ENCODE peak calls at places on chromosome 13, in nine cellular contexts. Y is heart right ventricle; B is cardiac muscle cell; X is CD8-positive, alpha-beta T cell; R is upper lobe of right lung; F is breast epithelium; V is osteoblast; Z is ovary; H is Peyer's patch. K is an unnamed sample. For H3K4me1, the result is how much of the 10 kb centered on the place peaks cover.

GRCh38 chr13:61727714-61728275 is 312.1 kb upstream of the PCDH20 start:
- DNase-seq in Z (no peak), B (peak), F (no peak), H (no peak), V (no peak), X (no peak), Y (no peak), R (no peak), K (no peak)

GRCh38 chr13:111658150-111659100 is 338.0 kb downstream of the TEX29 start:
- DNase-seq in B (no peak), R (no peak), X (no peak), H (no peak), Z (no peak), V (no peak), Y (no peak), F (no peak), K (peak)

GRCh38 chr13:42047561-42048322 is 706 bp upstream of the DGKH start:
- DNase-seq in X (peak), R (peak), B (peak), F (peak), Y (peak), Z (peak), H (peak), V (peak), K (peak)

GRCh38 chr13:24264976-24265375 is 44.4 kb upstream of the C1QTNF9 start:
- DNase-seq in Y (no peak), B (no peak), R (peak), H (peak), F (no peak), V (no peak), X (peak), Z (no peak), K (peak)

GRCh38 chr13:44815507-44816074 is 173.7 kb downstream of the NUFIP1 start:
- DNase-seq in Y (no peak), B (peak), R (no peak), V (peak), Z (peak), H (no peak), F (peak), X (no peak), K (no peak)

GRCh38 chr13:68257111-68257842 is 1027.1 kb upstream of the PCDH9 start:
- DNase-seq in X (no peak), R (no peak), Y (no peak), B (no peak), Z (no peak), H (no peak), F (no peak), V (no peak), K (no peak)

GRCh38 chr13:44399045-44399444 is 25.4 kb downstream of the SERP2 start:
- DNase-seq in F (no peak), Y (no peak), B (no peak), H (no peak), V (no peak), X (no peak), Z (no peak), R (no peak), K (no peak)

GRCh38 chr13:57624565-57625435 is 6.7 kb upstream of the PCDH17 start:
- DNase-seq in Z (no peak), F (no peak), Y (peak), B (peak), V (peak), R (no peak), H (peak), X (no peak), K (no peak)

GRCh38 chr13:75454497-75454896 is 27.5 kb downstream of the TBC1D4 start:
- DNase-seq in X (no peak), R (no peak), H (no peak), Z (no peak), V (no peak), Y (no peak), B (no peak), F (no peak), K (no peak)

GRCh38 chr13:44359983-44360375 is 13.6 kb upstream of the SERP2 start:
- DNase-seq in X (no peak), B (no peak), Y (no peak), Z (no peak), R (no peak), H (no peak), V (no peak), F (no peak), K (no peak)

GRCh38 chr13:63408227-63409202 is 1992.9 kb upstream of the PCDH20 start:
- DNase-seq in B (peak), Y (no peak), X (no peak), H (no peak), V (no peak), Z (no peak), F (no peak), R (no peak), K (no peak)

GRCh38 chr13:89925107-89925506 is 1422.4 kb upstream of the MIR17HG start:
- DNase-seq in F (no peak), X (no peak), Z (no peak), Y (no peak), B (peak), R (no peak), V (no peak), H (no peak), K (no peak)

GRCh38 chr13:28532226-28533048 is 37.5 kb upstream of the FLT1 start:
- DNase-seq in H (peak), Y (peak), Z (peak), X (no peak), R (peak), V (peak), F (no peak), B (peak), K (no peak)

GRCh38 chr13:110713642-110713952 is at the start of gene ING1:
- DNase-seq in R (no peak), Y (no peak), F (no peak), X (no peak), B (no peak), H (no peak), V (no peak), Z (no peak), K (no peak)

GRCh38 chr13:65638572-65639168 is 1591.5 kb downstream of the PCDH9 start:
- DNase-seq in Z (no peak), H (no peak), X (no peak), R (no peak), V (peak), F (no peak), B (peak), Y (no peak), K (no peak)

GRCh38 chr13:97258801-97259200 is 36.7 kb downstream of the MBNL2 start:
- DNase-seq in R (no peak), Y (no peak), Z (no peak), V (no peak), F (no peak), B (peak), X (no peak), H (no peak), K (no peak)

GRCh38 chr13:19864339-19865309 is 1.2 kb upstream of the ZMYM5 start:
- DNase-seq in F (peak), R (peak), X (peak), Y (peak), V (peak), H (peak), B (peak), Z (peak), K (peak)

GRCh38 chr13:20127563-20128458 is 33.0 kb downstream of the GJA3 start:
- DNase-seq in R (peak), F (peak), H (peak), Z (peak), B (peak), Y (peak), V (peak), X (peak), K (peak)

GRCh38 chr13:75656590-75656989 is 20.5 kb downstream of the LMO7 start:
- DNase-seq in Z (no peak), V (peak), H (no peak), R (no peak), Y (no peak), B (peak), X (no peak), F (no peak), K (no peak)

GRCh38 chr13:40433577-40433976 is 232.9 kb downstream of the FOXO1 start:
- DNase-seq in Y (no peak), H (peak), X (peak), V (no peak), Z (no peak), B (no peak), R (no peak), F (no peak), K (no peak)

GRCh38 chr13:108283110-108283509 is 13.6 kb downstream of the TNFSF13B start:
- DNase-seq in H (no peak), B (peak), Y (no peak), X (no peak), R (no peak), V (no peak), Z (no peak), F (no peak), K (no peak)

GRCh38 chr13:79775830-79776229 is 294.9 kb downstream of the NDFIP2 start:
- DNase-seq in X (no peak), R (no peak), H (peak), F (no peak), Y (peak), V (peak), Z (no peak), B (peak), K (no peak)

GRCh38 chr13:106755542-106755941 is 187.6 kb upstream of the ARGLU1 start:
- DNase-seq in X (no peak), Y (no peak), F (no peak), Z (no peak), R (no peak), B (no peak), H (no peak), V (no peak), K (no peak)

GRCh38 chr13:51802601-51803000 is 1.4 kb downstream of the DHRS12 start:
- DNase-seq in F (no peak), Y (no peak), R (no peak), V (no peak), X (no peak), B (no peak), Z (no peak), H (no peak), K (no peak)
- H3K4me1 ChIP-seq in F (under half), Y (under half), R (under half), V (under half), X (under half), B (under half), Z (under half), H (under half), K (under half)

GRCh38 chr13:46211116-46211515 is 612 bp upstream of the LRRC63 start:
- DNase-seq in R (no peak), X (peak), Z (no peak), V (no peak), H (no peak), B (peak), F (no peak), Y (no peak), K (no peak)
- H3K27ac ChIP-seq in R (peak), X (peak), Z (no peak), V (no peak), H (peak), B (no peak), F (peak), Y (no peak), K (no peak)

GRCh38 chr13:51221674-51222509 is at the start of gene FAM124A:
- DNase-seq in X (peak), V (peak), Z (peak), R (peak), H (peak), Y (peak), B (peak), F (no peak), K (no peak)

GRCh38 chr13:51223284-51224270 is 1.4 kb downstream of the FAM124A start:
- DNase-seq in X (no peak), Y (peak), B (no peak), R (no peak), F (no peak), H (no peak), Z (no peak), V (peak), K (no peak)

GRCh38 chr13:51220706-51221105 is 1.5 kb upstream of the FAM124A start:
- DNase-seq in R (no peak), V (no peak), B (no peak), Y (no peak), X (no peak), Z (no peak), H (no peak), F (no peak), K (no peak)

GRCh38 chr13:51221108-51221507 is 1.1 kb upstream of the FAM124A start:
- DNase-seq in X (no peak), H (no peak), F (no peak), Y (no peak), Z (no peak), V (no peak), R (no peak), B (no peak), K (no peak)

GRCh38 chr13:51222510-51223283 is 499 bp downstream of the FAM124A start:
- DNase-seq in B (no peak), V (peak), H (no peak), Z (no peak), X (no peak), R (no peak), Y (no peak), F (no peak), K (no peak)
- TF ChIP-seq CTCF in B (peak), V (no peak), H (no peak), Z (no peak), X (no peak), R (no peak), Y (no peak), F (no peak), K (no peak)

DNA sequence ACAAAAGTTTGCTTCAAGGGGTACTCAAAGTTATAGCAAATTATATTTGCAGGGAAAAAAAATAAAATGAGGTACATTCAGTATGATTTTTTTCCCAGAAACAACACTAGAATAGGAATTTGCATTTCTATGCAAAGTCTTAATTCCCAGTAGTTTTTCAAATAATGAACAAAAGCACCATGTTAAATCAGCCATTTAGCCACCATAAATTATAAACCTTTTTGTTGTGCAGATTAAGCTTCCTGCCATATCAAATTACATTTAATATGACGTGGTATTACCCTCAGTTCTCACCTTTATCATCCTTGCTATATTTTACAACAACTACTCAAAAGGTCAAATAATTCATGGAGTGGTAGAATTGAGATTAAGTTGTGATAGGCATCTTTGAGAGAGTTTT is 136.6 kb upstream of the FRY start:
- DNase-seq in F (no peak), H (no peak), V (no peak), Y (no peak), B (no peak), Z (no peak), R (no peak), X (no peak), K (no peak)
- H3K4me1 ChIP-seq in F (under half), H (under half), V (under half), Y (under half), B (under half), Z (under half), R (under half), X (under half), K (half or more)